ENCODE peak calls at places on chromosomes 6 and 20, in five cellular contexts. K, J, C, B and T are unnamed samples.

GRCh38 chr20:10653593-10654288 is 20.1 kb downstream of the JAG1 start:
- DNase-seq in J (peak), B (no peak), K (peak), C (no peak), T (no peak)

GRCh38 chr6:157759028-157759427 is 64.0 kb upstream of the SNX9 start:
- DNase-seq in B (no peak), K (no peak), J (no peak), C (no peak), T (no peak)

GRCh38 chr6:105431226-105431625 is 28.3 kb upstream of the PREP start:
- DNase-seq in C (no peak), B (no peak), K (peak), J (no peak), T (peak)

GRCh38 chr6:215335-216034 is 76.8 kb upstream of the DUSP22 start:
- DNase-seq in J (no peak), C (no peak), K (no peak), B (no peak), T (no peak)

GRCh38 chr6:41336824-41337223 is 1.4 kb downstream of the NCR2 start:
- DNase-seq in C (no peak), J (no peak), K (no peak), B (no peak), T (no peak)

GRCh38 chr6:43780891-43781571 is 11.0 kb downstream of the VEGFA start:
- DNase-seq in K (no peak), J (no peak), B (no peak), C (no peak), T (no peak)

GRCh38 chr20:33437141-33437911 is 6.2 kb downstream of the SNTA1 start:
- DNase-seq in J (no peak), B (peak), K (peak), C (no peak), T (no peak)

GRCh38 chr6:56359201-56359899 is 112.0 kb upstream of the COL21A1 start:
- DNase-seq in C (no peak), B (no peak), K (peak), J (peak), T (peak)

GRCh38 chr6:25942561-25943147 is 12.2 kb upstream of the SLC17A2 start:
- DNase-seq in B (no peak), C (no peak), K (peak), J (no peak), T (no peak)

GRCh38 chr6:35058827-35059522 is 82.2 kb downstream of the TCP11 start:
- DNase-seq in C (no peak), B (no peak), K (no peak), J (no peak), T (no peak)

GRCh38 chr20:14561733-14562132 is 224.3 kb upstream of the FLRT3 start:
- DNase-seq in K (no peak), B (no peak), J (no peak), C (no peak), T (no peak)

GRCh38 chr6:117595099-117595923 is 7.0 kb downstream of the GOPC start:
- DNase-seq in K (no peak), B (no peak), J (no peak), C (no peak), T (no peak)

GRCh38 chr6:5125152-5126006 is 40.2 kb downstream of the PPP1R3G start:
- DNase-seq in J (no peak), K (no peak), B (no peak), C (no peak), T (no peak)

GRCh38 chr20:6819599-6819998 is 52.1 kb downstream of the BMP2 start:
- DNase-seq in J (no peak), B (no peak), K (peak), C (no peak), T (no peak)

GRCh38 chr6:16505711-16506362 is 255.4 kb downstream of the ATXN1 start:
- DNase-seq in J (no peak), C (no peak), B (no peak), K (no peak), T (no peak)